ENCODE peak calls at places on chromosomes 7 and 10, in seven cellular contexts. V is HepG2, K is K562, Q is GM12892, H is SK-N-SH, D is H1, Y is GM12878. Z is an unnamed sample.
A peak's percentile ranks its signal among the peaks of the same experiment; 100 is the strongest.

GRCh38 chr7:139036901-139037300 is 1.1 kb upstream of the ZC3HAV1L start:
- DNase-seq in V (no peak), K (no peak), Q (no peak), H (no peak), D (no peak), Y (no peak), Z (no peak)

GRCh38 chr7:99143853-99144672 is at the start of gene SMURF1:
- DNase-seq in V (peak; percentile 23), K (peak; percentile 92), Q (peak; percentile 55), H (peak; percentile 97), D (no peak), Y (no peak), Z (peak; percentile 54)

GRCh38 chr7:92888-93672 is 99.3 kb upstream of the FAM20C start:
- DNase-seq in V (no peak), K (no peak), Q (no peak), H (no peak), D (no peak), Y (no peak), Z (no peak)

GRCh38 chr10:31020128-31020527 is 11.5 kb downstream of the ZNF438 start:
- DNase-seq in V (no peak), K (no peak), Q (no peak), H (no peak), D (no peak), Y (no peak), Z (no peak)

GRCh38 chr7:55526770-55527169 is 45.5 kb downstream of the VOPP1 start:
- DNase-seq in V (no peak), K (no peak), Q (no peak), H (no peak), D (no peak), Y (no peak), Z (no peak)

GRCh38 chr7:38211940-38212339 is 33.9 kb downstream of the STARD3NL start:
- DNase-seq in V (no peak), K (no peak), Q (no peak), H (no peak), D (no peak), Y (no peak), Z (no peak)

GRCh38 chr10:61284222-61284890 is 168.8 kb downstream of the TMEM26 start:
- DNase-seq in V (peak; percentile 53), K (peak; percentile 52), Q (no peak), H (peak; percentile 20), D (no peak), Y (no peak), Z (no peak)

GRCh38 chr7:93948106-93948505 is 26.6 kb downstream of the GNG11 start:
- DNase-seq in V (no peak), K (no peak), Q (no peak), H (no peak), D (no peak), Y (no peak), Z (no peak)

GRCh38 chr7:32347244-32347828 is 142.8 kb downstream of the LSM5 start:
- DNase-seq in V (peak; percentile 5), K (peak; percentile 46), Q (no peak), H (peak; percentile 44), D (no peak), Y (no peak), Z (no peak)

GRCh38 chr7:4725014-4725951 is 43.2 kb downstream of the FOXK1 start:
- DNase-seq in V (peak; percentile 74), K (no peak), Q (peak; percentile 82), H (peak; percentile 73), D (no peak), Y (no peak), Z (peak; percentile 81)

GRCh38 chr10:775245-776075 is 86.0 kb upstream of the DIP2C start:
- DNase-seq in V (no peak), K (no peak), Q (no peak), H (no peak), D (no peak), Y (no peak), Z (no peak)

GRCh38 chr7:73966941-73967831 is 60.8 kb upstream of the ELN start:
- DNase-seq in V (no peak), K (no peak), Q (no peak), H (peak; percentile 20), D (no peak), Y (no peak), Z (no peak)

GRCh38 chr10:132879408-132880147 is 62.8 kb downstream of the CFAP46 start:
- DNase-seq in V (no peak), K (no peak), Q (no peak), H (no peak), D (no peak), Y (no peak), Z (no peak)

GRCh38 chr10:36096571-36096970 is 454.5 kb upstream of the FZD8 start:
- DNase-seq in V (no peak), K (no peak), Q (no peak), H (no peak), D (no peak), Y (no peak), Z (no peak)

GRCh38 chr10:78299861-78300453 is 266.3 kb downstream of the RPS24 start:
- DNase-seq in V (no peak), K (no peak), Q (no peak), H (no peak), D (no peak), Y (peak; percentile 3), Z (no peak)

GRCh38 chr7:140673770-140674155 is 1.0 kb downstream of the ADCK2 start:
- DNase-seq in V (no peak), K (no peak), Q (no peak), H (no peak), D (no peak), Y (no peak), Z (no peak)

GRCh38 chr7:2729893-2730716 is 42.1 kb downstream of the AMZ1 start:
- DNase-seq in V (no peak), K (no peak), Q (no peak), H (no peak), D (no peak), Y (no peak), Z (no peak)

GRCh38 chr7:19557726-19558470 is 150.9 kb downstream of the POLR1F start:
- DNase-seq in V (no peak), K (no peak), Q (no peak), H (no peak), D (no peak), Y (no peak), Z (no peak)

GRCh38 chr7:130733866-130734524 is at the start of gene KLF14:
- DNase-seq in V (no peak), K (peak; percentile 80), Q (peak; percentile 54), H (peak; percentile 88), D (no peak), Y (no peak), Z (peak; percentile 46)

DNA sequence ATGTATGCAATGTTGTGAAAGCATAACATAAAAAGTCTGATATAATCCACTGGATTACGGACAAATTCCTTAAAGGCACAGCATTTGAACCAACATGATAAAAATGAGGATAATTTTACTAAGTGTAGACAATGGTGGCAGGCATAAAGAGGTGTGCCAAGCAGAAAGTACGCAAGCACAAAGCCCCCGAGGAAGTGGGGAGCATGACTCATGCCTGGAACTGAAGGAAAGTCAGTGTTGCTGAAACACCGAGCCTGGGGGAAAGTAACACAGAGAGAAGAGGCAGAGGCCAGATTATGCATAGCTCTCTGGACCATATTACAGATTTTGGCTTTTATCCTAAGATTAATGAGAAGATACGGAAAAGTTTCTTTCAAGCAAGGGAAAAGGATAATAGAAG is 490.0 kb upstream of the PHF14 start:
- DNase-seq in V (no peak), K (no peak), Q (no peak), H (no peak), D (no peak), Y (no peak), Z (no peak)
- TF ChIP-seq TAF1 in V (no peak), K (no peak), Q (no peak), H (no peak), D (no peak), Y (no peak), Z (no peak)

GRCh38 chr7:41222704-41223103 is 480.2 kb downstream of the INHBA start:
- DNase-seq in V (no peak), K (no peak), Q (no peak), H (no peak), D (no peak), Y (no peak), Z (no peak)

GRCh38 chr7:41224063-41224763 is 478.7 kb downstream of the INHBA start:
- DNase-seq in V (no peak), K (no peak), Q (no peak), H (no peak), D (no peak), Y (no peak), Z (no peak)

GRCh38 chr7:41217306-41217705 is 485.6 kb downstream of the INHBA start:
- DNase-seq in V (no peak), K (no peak), Q (no peak), H (no peak), D (no peak), Y (no peak), Z (no peak)

GRCh38 chr7:41220275-41220674 is 482.6 kb downstream of the INHBA start:
- DNase-seq in V (no peak), K (no peak), Q (no peak), H (no peak), D (no peak), Y (no peak), Z (no peak)

GRCh38 chr7:41219276-41219675 is 483.6 kb downstream of the INHBA start:
- DNase-seq in V (no peak), K (no peak), Q (no peak), H (no peak), D (no peak), Y (no peak), Z (no peak)
- TF ChIP-seq TAF1 in V (no peak), K (no peak), Q (no peak), H (no peak), D (no peak), Y (no peak), Z (no peak)

DNA sequence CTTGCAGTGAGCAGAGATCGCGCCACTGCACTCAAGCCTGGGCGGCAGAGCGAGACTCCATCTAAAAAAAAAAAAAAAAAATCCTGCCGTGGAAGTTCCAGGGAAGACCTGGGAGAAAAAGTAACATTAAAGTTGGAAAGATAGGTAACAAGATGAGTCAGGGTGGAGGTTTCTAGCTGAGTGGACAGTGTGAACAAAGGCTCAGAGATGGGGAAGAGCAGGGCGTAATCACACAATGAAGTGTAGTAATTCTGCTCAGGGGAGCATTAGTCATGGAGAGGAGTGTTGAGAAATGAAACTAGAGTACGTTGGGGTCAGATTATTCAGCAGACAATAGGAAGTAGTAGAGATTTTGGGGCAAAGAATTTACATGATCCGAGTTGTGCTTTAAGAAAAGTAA is 21.6 kb upstream of the WASL start:
- DNase-seq in V (peak; percentile 25), K (no peak), Q (no peak), H (no peak), D (no peak), Y (no peak), Z (peak; percentile 4)
- TF ChIP-seq TAF1 in V (no peak), K (no peak), Q (no peak), H (no peak), D (no peak), Y (no peak), Z (no peak)

DNA sequence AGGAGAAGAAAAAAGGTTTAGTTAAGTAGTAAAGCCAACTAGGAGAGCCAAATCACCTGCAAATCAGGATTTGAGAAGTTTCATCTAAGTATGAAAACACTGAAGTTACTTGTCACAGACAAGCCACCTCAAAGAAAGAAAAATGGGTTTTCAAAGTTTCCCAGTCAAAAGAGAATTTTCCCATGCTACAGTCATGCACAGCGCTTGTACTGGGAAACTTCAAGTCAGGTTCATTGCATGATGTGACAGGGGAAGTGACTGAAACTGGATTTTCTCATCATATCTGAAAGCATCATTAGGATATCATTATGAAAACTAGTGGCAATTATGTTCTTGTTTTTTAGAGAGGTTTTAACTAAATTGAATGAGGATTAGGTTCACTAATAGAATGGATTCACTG is 167.0 kb downstream of the SGMS1 start:
- DNase-seq in V (no peak), K (no peak), Q (no peak), H (no peak), D (no peak), Y (peak; percentile 98), Z (no peak)
- TF ChIP-seq TAF1 in V (no peak), K (no peak), Q (no peak), H (no peak), D (no peak), Y (no peak), Z (no peak)

Z was measured in GM12891.